ENCODE peak calls at places on chromosome 9, in seven cellular contexts. One of them, this sample, is unnamed.

GRCh38 chr9:81128701-81129100 is 560.6 kb downstream of the TLE1 start:
- DNase-seq in H1: no peak
- DNase-seq in A549: no peak
- DNase-seq in endothelial cell of umbilical vein: no peak
- DNase-seq in GM13976: no peak
- DNase-seq in fibroblast of lung: peak
- DNase-seq in neural progenitor cell: no peak
- DNase-seq in this sample: no peak

GRCh38 chr9:29861803-29862202 is 2288.5 kb upstream of the C9orf72 start:
- DNase-seq in neural progenitor cell: no peak
- DNase-seq in GM13976: no peak
- DNase-seq in A549: no peak
- DNase-seq in fibroblast of lung: no peak
- DNase-seq in endothelial cell of umbilical vein: no peak
- DNase-seq in H1: no peak
- DNase-seq in this sample: no peak

GRCh38 chr9:72334658-72335337 is 30.2 kb downstream of the ZFAND5 start:
- DNase-seq in endothelial cell of umbilical vein: no peak
- DNase-seq in H1: no peak
- DNase-seq in GM13976: no peak
- DNase-seq in neural progenitor cell: no peak
- DNase-seq in A549: no peak
- DNase-seq in fibroblast of lung: no peak
- DNase-seq in this sample: no peak

GRCh38 chr9:33135086-33135958 is 31.8 kb downstream of the B4GALT1 start:
- DNase-seq in endothelial cell of umbilical vein: peak
- DNase-seq in GM13976: peak
- DNase-seq in A549: no peak
- DNase-seq in H1: no peak
- DNase-seq in fibroblast of lung: no peak
- DNase-seq in neural progenitor cell: no peak
- DNase-seq in this sample: no peak

GRCh38 chr9:2132484-2133082 is 117.4 kb downstream of the SMARCA2 start:
- DNase-seq in fibroblast of lung: peak
- DNase-seq in H1: no peak
- DNase-seq in A549: peak
- DNase-seq in GM13976: no peak
- DNase-seq in endothelial cell of umbilical vein: peak
- DNase-seq in neural progenitor cell: peak
- DNase-seq in this sample: no peak

GRCh38 chr9:126376903-126377342 is 50.3 kb downstream of the MVB12B start:
- DNase-seq in endothelial cell of umbilical vein: no peak
- DNase-seq in H1: no peak
- DNase-seq in GM13976: no peak
- DNase-seq in neural progenitor cell: peak
- DNase-seq in fibroblast of lung: no peak
- DNase-seq in A549: no peak
- DNase-seq in this sample: no peak

GRCh38 chr9:2087500-2088313 is 72.6 kb downstream of the SMARCA2 start:
- DNase-seq in A549: peak
- DNase-seq in GM13976: peak
- DNase-seq in endothelial cell of umbilical vein: peak
- DNase-seq in fibroblast of lung: peak
- DNase-seq in neural progenitor cell: peak
- DNase-seq in H1: no peak
- DNase-seq in this sample: no peak

GRCh38 chr9:70561805-70562395 is 147.4 kb upstream of the KLF9 start:
- DNase-seq in GM13976: no peak
- DNase-seq in fibroblast of lung: no peak
- DNase-seq in endothelial cell of umbilical vein: no peak
- DNase-seq in H1: no peak
- DNase-seq in neural progenitor cell: no peak
- DNase-seq in A549: no peak
- DNase-seq in this sample: no peak

GRCh38 chr9:130042406-130042930 is 521 bp downstream of the FNBP1 start:
- DNase-seq in H1: no peak
- DNase-seq in A549: peak
- DNase-seq in neural progenitor cell: peak
- DNase-seq in fibroblast of lung: peak
- DNase-seq in endothelial cell of umbilical vein: no peak
- DNase-seq in GM13976: no peak
- DNase-seq in this sample: peak

GRCh38 chr9:126397056-126397455 is 70.4 kb downstream of the MVB12B start:
- DNase-seq in A549: peak
- DNase-seq in fibroblast of lung: no peak
- DNase-seq in GM13976: peak
- DNase-seq in neural progenitor cell: no peak
- DNase-seq in endothelial cell of umbilical vein: no peak
- DNase-seq in H1: no peak
- DNase-seq in this sample: no peak

GRCh38 chr9:32728181-32728580 is 55.2 kb upstream of the TMEM215 start:
- DNase-seq in neural progenitor cell: no peak
- DNase-seq in H1: no peak
- DNase-seq in GM13976: no peak
- DNase-seq in fibroblast of lung: no peak
- DNase-seq in endothelial cell of umbilical vein: no peak
- DNase-seq in A549: no peak
- DNase-seq in this sample: no peak

GRCh38 chr9:116323012-116323411 is 169.4 kb downstream of the PAPPA start:
- DNase-seq in neural progenitor cell: peak
- DNase-seq in H1: no peak
- DNase-seq in GM13976: no peak
- DNase-seq in fibroblast of lung: no peak
- DNase-seq in A549: no peak
- DNase-seq in endothelial cell of umbilical vein: no peak
- DNase-seq in this sample: no peak

GRCh38 chr9:33416996-33417395 is 14.6 kb upstream of the AQP7 start:
- DNase-seq in fibroblast of lung: no peak
- DNase-seq in neural progenitor cell: no peak
- DNase-seq in H1: no peak
- DNase-seq in GM13976: no peak
- DNase-seq in endothelial cell of umbilical vein: no peak
- DNase-seq in A549: no peak
- DNase-seq in this sample: no peak

GRCh38 chr9:97398999-97399758 is 12.7 kb upstream of the TDRD7 start:
- DNase-seq in GM13976: peak
- DNase-seq in fibroblast of lung: peak
- DNase-seq in H1: peak
- DNase-seq in endothelial cell of umbilical vein: peak
- DNase-seq in neural progenitor cell: peak
- DNase-seq in A549: peak
- DNase-seq in this sample: peak

GRCh38 chr9:123943671-123944070 is 13.7 kb upstream of the DENND1A start:
- DNase-seq in H1: no peak
- DNase-seq in neural progenitor cell: no peak
- DNase-seq in GM13976: no peak
- DNase-seq in fibroblast of lung: no peak
- DNase-seq in endothelial cell of umbilical vein: no peak
- DNase-seq in A549: no peak
- DNase-seq in this sample: no peak

GRCh38 chr9:133448487-133448972 is 11.2 kb upstream of the CACFD1 start:
- DNase-seq in endothelial cell of umbilical vein: no peak
- DNase-seq in H1: no peak
- DNase-seq in neural progenitor cell: no peak
- DNase-seq in fibroblast of lung: no peak
- DNase-seq in GM13976: no peak
- DNase-seq in A549: no peak
- DNase-seq in this sample: no peak

GRCh38 chr9:121201045-121201737 is 478 bp downstream of the RAB14 start:
- DNase-seq in GM13976: peak
- DNase-seq in fibroblast of lung: peak
- DNase-seq in A549: no peak
- DNase-seq in endothelial cell of umbilical vein: peak
- DNase-seq in H1: no peak
- DNase-seq in neural progenitor cell: peak
- DNase-seq in this sample: peak

GRCh38 chr9:78899006-78899405 is 602.1 kb downstream of the PSAT1 start:
- DNase-seq in endothelial cell of umbilical vein: no peak
- DNase-seq in H1: no peak
- DNase-seq in fibroblast of lung: no peak
- DNase-seq in neural progenitor cell: no peak
- DNase-seq in A549: no peak
- DNase-seq in GM13976: no peak
- DNase-seq in this sample: no peak

GRCh38 chr9:3447813-3448212 is 78.0 kb downstream of the RFX3 start:
- DNase-seq in endothelial cell of umbilical vein: no peak
- DNase-seq in H1: no peak
- DNase-seq in neural progenitor cell: no peak
- DNase-seq in fibroblast of lung: peak
- DNase-seq in GM13976: no peak
- DNase-seq in A549: no peak
- DNase-seq in this sample: no peak

GRCh38 chr9:109776391-109776790 is 3.6 kb upstream of the PALM2AKAP2 start:
- DNase-seq in fibroblast of lung: no peak
- DNase-seq in H1: no peak
- DNase-seq in GM13976: no peak
- DNase-seq in A549: no peak
- DNase-seq in endothelial cell of umbilical vein: no peak
- DNase-seq in neural progenitor cell: no peak
- DNase-seq in this sample: no peak

GRCh38 chr9:109780453-109781033 is 545 bp downstream of the PALM2AKAP2 start:
- DNase-seq in H1: no peak
- DNase-seq in GM13976: no peak
- DNase-seq in neural progenitor cell: peak
- DNase-seq in A549: no peak
- DNase-seq in fibroblast of lung: peak
- DNase-seq in endothelial cell of umbilical vein: no peak
- DNase-seq in this sample: peak

GRCh38 chr9:109781541-109782197 is 1.7 kb downstream of the PALM2AKAP2 start:
- DNase-seq in H1: no peak
- DNase-seq in A549: no peak
- DNase-seq in neural progenitor cell: no peak
- DNase-seq in fibroblast of lung: peak
- DNase-seq in endothelial cell of umbilical vein: no peak
- DNase-seq in GM13976: no peak
- DNase-seq in this sample: no peak

GRCh38 chr9:109781086-109781485 is 1.1 kb downstream of the PALM2AKAP2 start:
- DNase-seq in A549: no peak
- DNase-seq in endothelial cell of umbilical vein: no peak
- DNase-seq in GM13976: no peak
- DNase-seq in neural progenitor cell: no peak
- DNase-seq in H1: no peak
- DNase-seq in fibroblast of lung: no peak
- DNase-seq in this sample: no peak

DNA sequence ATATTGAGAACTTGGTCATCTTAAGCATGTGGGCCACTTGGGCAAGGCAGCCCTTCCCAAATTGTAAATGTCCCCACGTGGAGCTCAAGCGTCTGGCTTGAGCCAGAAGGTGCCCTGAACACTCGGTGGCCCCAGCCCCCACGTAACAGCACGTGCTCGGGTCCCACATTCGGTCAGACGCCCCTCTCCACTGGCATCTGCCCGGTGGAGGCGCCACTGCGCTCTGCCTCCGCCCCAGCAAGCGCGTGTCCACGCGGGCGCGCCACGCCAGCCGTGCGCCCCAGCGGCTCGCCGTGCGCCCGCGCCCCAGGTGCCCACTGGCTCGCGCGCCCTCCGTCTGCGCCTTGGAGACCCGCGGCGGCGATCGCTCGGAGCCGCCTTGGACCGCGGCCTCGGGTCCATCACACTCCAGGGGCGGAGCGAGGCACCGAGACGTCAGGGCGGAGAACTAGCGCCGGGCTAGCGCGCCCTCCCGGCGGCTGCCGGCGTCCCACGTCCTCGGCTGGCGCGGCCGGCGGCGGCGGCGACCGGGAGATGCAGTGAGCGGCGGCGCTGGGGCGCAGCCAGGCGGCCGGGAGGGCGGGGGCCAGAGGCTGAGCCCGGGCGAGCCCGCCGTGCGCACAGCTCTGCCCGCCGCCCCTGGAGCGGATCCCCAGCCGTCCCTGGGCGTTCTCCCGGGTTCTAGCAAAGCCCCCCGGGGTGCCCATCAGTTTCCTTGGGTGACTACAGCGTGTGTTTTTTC is at the start of gene PALM2AKAP2:
- DNase-seq in fibroblast of lung: peak
- DNase-seq in GM13976: peak
- DNase-seq in endothelial cell of umbilical vein: no peak
- DNase-seq in neural progenitor cell: peak
- DNase-seq in H1: no peak
- DNase-seq in A549: peak
- DNase-seq in this sample: peak
- TF ChIP-seq CTCF in fibroblast of lung: no peak
- TF ChIP-seq CTCF in GM13976: no peak
- TF ChIP-seq CTCF in endothelial cell of umbilical vein: no peak
- TF ChIP-seq CTCF in neural progenitor cell: peak
- TF ChIP-seq CTCF in H1: peak
- TF ChIP-seq CTCF in A549: peak
- TF ChIP-seq CTCF in this sample: no peak

GRCh38 chr9:21252727-21253547 is 13.1 kb upstream of the IFNA14 start:
- DNase-seq in endothelial cell of umbilical vein: peak
- DNase-seq in neural progenitor cell: peak
- DNase-seq in fibroblast of lung: peak
- DNase-seq in H1: no peak
- DNase-seq in A549: peak
- DNase-seq in GM13976: peak
- DNase-seq in this sample: peak
- TF ChIP-seq CTCF in endothelial cell of umbilical vein: peak
- TF ChIP-seq CTCF in neural progenitor cell: peak
- TF ChIP-seq CTCF in fibroblast of lung: no peak
- TF ChIP-seq CTCF in H1: peak
- TF ChIP-seq CTCF in A549: peak
- TF ChIP-seq CTCF in GM13976: peak
- TF ChIP-seq CTCF in this sample: peak

GRCh38 chr9:134839441-134840125 is 41.0 kb upstream of the FCN2 start:
- DNase-seq in GM13976: no peak
- DNase-seq in fibroblast of lung: no peak
- DNase-seq in A549: no peak
- DNase-seq in H1: no peak
- DNase-seq in neural progenitor cell: peak
- DNase-seq in endothelial cell of umbilical vein: no peak
- DNase-seq in this sample: peak
- TF ChIP-seq CTCF in GM13976: no peak
- TF ChIP-seq CTCF in fibroblast of lung: no peak
- TF ChIP-seq CTCF in A549: no peak
- TF ChIP-seq CTCF in H1: peak
- TF ChIP-seq CTCF in neural progenitor cell: peak
- TF ChIP-seq CTCF in endothelial cell of umbilical vein: no peak
- TF ChIP-seq CTCF in this sample: peak

DNA sequence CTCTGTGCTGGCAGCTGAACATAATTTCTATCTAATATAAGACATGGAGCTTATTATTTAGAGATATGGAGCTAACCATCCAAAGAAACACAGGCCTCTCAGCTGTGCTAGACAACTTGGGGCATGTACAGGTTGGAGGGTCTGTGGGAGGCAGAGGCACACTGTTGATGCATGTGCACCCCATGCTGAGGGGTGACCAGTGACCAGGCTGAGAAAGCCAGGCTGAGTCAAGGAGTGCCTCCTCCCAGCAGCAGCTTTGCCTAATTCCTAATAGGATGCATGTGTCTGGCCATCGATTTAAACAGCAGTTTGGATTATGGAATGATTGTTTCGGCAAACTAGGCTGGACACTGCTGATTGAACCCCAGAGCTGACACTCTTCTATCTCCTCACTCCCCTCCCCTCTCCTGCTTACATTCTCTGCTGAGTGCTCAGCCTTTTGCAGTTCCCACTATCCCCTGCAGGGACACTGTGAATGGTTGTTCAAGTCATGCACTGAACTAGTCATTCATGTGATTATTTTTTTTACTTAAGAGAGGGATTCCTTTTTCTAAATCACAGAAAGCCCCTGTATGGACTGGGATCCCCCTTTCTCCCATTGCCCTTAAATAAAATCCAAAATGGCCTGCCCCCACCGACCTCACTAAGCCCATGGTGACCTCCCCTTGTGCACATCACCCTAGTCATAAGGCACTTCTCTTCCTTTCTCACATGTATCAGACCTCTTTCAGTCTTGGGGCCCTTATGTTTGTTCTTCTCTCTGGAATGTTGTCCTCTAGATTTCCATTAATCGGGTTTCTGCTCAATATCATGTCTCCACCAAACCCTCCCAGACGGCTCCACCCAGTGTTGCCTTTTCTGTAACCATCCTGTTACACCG is 196.0 kb downstream of the ERCC6L2 start:
- DNase-seq in H1: no peak
- DNase-seq in fibroblast of lung: peak
- DNase-seq in GM13976: peak
- DNase-seq in neural progenitor cell: peak
- DNase-seq in endothelial cell of umbilical vein: peak
- DNase-seq in A549: peak
- DNase-seq in this sample: no peak
- TF ChIP-seq CTCF in H1: peak
- TF ChIP-seq CTCF in fibroblast of lung: peak
- TF ChIP-seq CTCF in GM13976: no peak
- TF ChIP-seq CTCF in neural progenitor cell: peak
- TF ChIP-seq CTCF in endothelial cell of umbilical vein: peak
- TF ChIP-seq CTCF in A549: peak
- TF ChIP-seq CTCF in this sample: peak